ENCODE peak calls at places on chromosomes 7 and 10, in ten cellular contexts. N, D, U, F, R, G, T, M, J and E are unnamed samples.

GRCh38 chr7:106862317-106863183 is 2.5 kb upstream of the PIK3CG start:
- DNase-seq in N (no peak), T (no peak), R (no peak), F (no peak), G (no peak), M (no peak), D (no peak), U (no peak), J (no peak), E (no peak)

GRCh38 chr10:82880776-82881175 is 1005.8 kb downstream of the NRG3 start:
- DNase-seq in R (no peak), M (no peak), J (no peak), D (no peak), T (no peak), G (no peak), N (no peak), F (no peak), U (no peak), E (no peak)

GRCh38 chr10:102421645-102422585 is 1.3 kb downstream of the FBXL15 start:
- DNase-seq in R (no peak), N (peak), U (no peak), G (no peak), D (peak), M (no peak), J (no peak), T (no peak), F (no peak), E (no peak)

GRCh38 chr7:44400033-44400511 is 74.7 kb upstream of the CAMK2B start:
- DNase-seq in D (no peak), F (no peak), M (no peak), U (no peak), J (no peak), G (no peak), R (peak), T (no peak), N (peak), E (no peak)

GRCh38 chr10:6027929-6028328 is 34.2 kb downstream of the IL2RA start:
- DNase-seq in G (no peak), T (no peak), M (no peak), J (no peak), D (no peak), U (no peak), N (no peak), R (no peak), F (no peak), E (no peak)

GRCh38 chr7:116447980-116448839 is 51.3 kb upstream of the CAV2 start:
- DNase-seq in N (no peak), T (no peak), M (no peak), F (no peak), D (no peak), U (no peak), J (no peak), G (no peak), R (no peak), E (no peak)

GRCh38 chr10:112373912-112374338 is at the start of gene ACSL5:
- DNase-seq in G (no peak), J (no peak), D (no peak), N (no peak), T (no peak), R (no peak), U (no peak), M (no peak), F (no peak), E (no peak)

GRCh38 chr7:70698219-70698832 is 433.6 kb upstream of the GALNT17 start:
- DNase-seq in G (peak), D (peak), M (no peak), U (no peak), J (no peak), F (peak), R (no peak), N (no peak), T (no peak), E (no peak)

GRCh38 chr10:63464402-63465292 is 1.1 kb downstream of the JMJD1C start:
- DNase-seq in T (no peak), N (no peak), D (peak), R (no peak), M (no peak), J (no peak), U (no peak), G (peak), F (peak), E (no peak)

GRCh38 chr10:88530629-88531382 is 52.3 kb downstream of the RNLS start:
- DNase-seq in T (no peak), G (no peak), R (no peak), F (no peak), M (no peak), U (no peak), N (no peak), J (no peak), D (no peak), E (no peak)

GRCh38 chr7:82481499-82482097 is 38.0 kb upstream of the CACNA2D1 start:
- DNase-seq in N (no peak), F (no peak), M (no peak), G (peak), T (no peak), J (no peak), D (peak), R (no peak), U (no peak), E (peak)

GRCh38 chr10:111821876-111822275 is 361.7 kb downstream of the GPAM start:
- DNase-seq in J (no peak), T (no peak), F (no peak), M (no peak), D (no peak), R (peak), G (no peak), N (no peak), U (no peak), E (no peak)

GRCh38 chr10:119538632-119539358 is 3.7 kb downstream of the RGS10 start:
- DNase-seq in J (peak), N (no peak), F (no peak), D (no peak), T (no peak), U (no peak), G (no peak), M (peak), R (no peak), E (no peak)

GRCh38 chr7:70183278-70183677 is 585.0 kb downstream of the AUTS2 start:
- DNase-seq in N (no peak), J (no peak), F (no peak), G (no peak), D (no peak), M (no peak), U (no peak), R (no peak), T (no peak), E (no peak)

GRCh38 chr7:16743207-16743606 is 10.3 kb upstream of the TSPAN13 start:
- DNase-seq in R (no peak), D (no peak), G (no peak), F (no peak), T (no peak), M (no peak), N (no peak), U (no peak), J (no peak), E (no peak)

GRCh38 chr7:66258409-66258808 is 53.3 kb downstream of the TPST1 start:
- DNase-seq in F (no peak), G (no peak), J (no peak), R (no peak), M (no peak), D (no peak), T (no peak), N (no peak), U (no peak), E (no peak)

GRCh38 chr7:49001610-49002033 is 77.3 kb downstream of the CDC14C start:
- DNase-seq in R (no peak), T (no peak), G (no peak), U (no peak), M (no peak), D (peak), N (no peak), J (peak), F (no peak), E (peak)

GRCh38 chr10:85193796-85194195 is 865.4 kb downstream of the CCSER2 start:
- DNase-seq in U (no peak), F (no peak), N (no peak), T (no peak), R (no peak), J (no peak), D (no peak), G (no peak), M (no peak), E (no peak)

GRCh38 chr10:70432101-70432500 is 9.4 kb downstream of the NODAL start:
- DNase-seq in M (no peak), D (no peak), N (peak), R (peak), U (no peak), G (peak), T (no peak), F (no peak), J (no peak), E (no peak)

GRCh38 chr7:47337021-47337492 is 244.9 kb downstream of the TNS3 start:
- DNase-seq in J (no peak), U (no peak), G (no peak), D (no peak), T (no peak), M (no peak), F (no peak), R (no peak), N (no peak), E (no peak)

GRCh38 chr7:40784176-40784575 is 649.4 kb downstream of the SUGCT start:
- DNase-seq in T (no peak), N (no peak), U (no peak), G (no peak), R (no peak), F (no peak), J (no peak), D (no peak), M (no peak), E (no peak)

GRCh38 chr10:8334631-8335030 is 280.1 kb downstream of the GATA3 start:
- DNase-seq in F (no peak), N (no peak), U (no peak), J (no peak), G (no peak), D (no peak), T (no peak), M (no peak), R (no peak), E (no peak)

GRCh38 chr7:98085674-98086073 is 21.0 kb upstream of the LMTK2 start:
- DNase-seq in U (no peak), F (no peak), G (no peak), D (no peak), R (no peak), N (no peak), T (no peak), J (no peak), M (no peak), E (no peak)

GRCh38 chr10:124000792-124001201 is 92.6 kb downstream of the CHST15 start:
- DNase-seq in M (no peak), J (no peak), T (no peak), G (no peak), D (no peak), R (no peak), F (peak), N (no peak), U (no peak), E (peak)

GRCh38 chr10:84543948-84544347 is 215.6 kb downstream of the CCSER2 start:
- DNase-seq in U (no peak), D (no peak), J (no peak), G (no peak), N (no peak), T (no peak), F (peak), M (no peak), R (no peak), E (no peak)

GRCh38 chr10:51773681-51774080 is 74.3 kb upstream of the CSTF2T start:
- DNase-seq in U (no peak), R (no peak), T (no peak), F (no peak), D (no peak), N (no peak), M (no peak), J (no peak), G (no peak), E (no peak)

GRCh38 chr7:23472974-23473847 is 2.9 kb upstream of the IGF2BP3 start:
- DNase-seq in G (peak), J (no peak), M (no peak), U (no peak), N (no peak), D (peak), T (no peak), F (no peak), R (no peak), E (no peak)

GRCh38 chr7:18995811-18996400 is 121.5 kb downstream of the TWIST1 start:
- DNase-seq in F (no peak), U (no peak), D (peak), T (no peak), N (no peak), G (no peak), R (no peak), J (no peak), M (no peak), E (no peak)

GRCh38 chr7:93120981-93121549 is 3.3 kb upstream of the SAMD9 start:
- DNase-seq in J (no peak), D (no peak), N (no peak), R (no peak), F (no peak), T (no peak), M (no peak), U (no peak), G (no peak), E (no peak)

GRCh38 chr7:46969303-46970130 is 612.4 kb downstream of the TNS3 start:
- DNase-seq in J (no peak), D (no peak), F (no peak), M (no peak), T (no peak), N (no peak), R (no peak), G (no peak), U (no peak), E (no peak)

GRCh38 chr10:131738396-131738735 is 162.4 kb upstream of the PPP2R2D start:
- DNase-seq in F (no peak), J (no peak), M (no peak), T (no peak), N (no peak), D (no peak), R (no peak), G (no peak), U (no peak), E (no peak)

GRCh38 chr10:130567436-130567835 is 431.2 kb downstream of the GLRX3 start:
- DNase-seq in F (no peak), N (no peak), M (no peak), J (no peak), U (no peak), T (no peak), G (no peak), R (no peak), D (no peak), E (no peak)

GRCh38 chr10:48974757-48975156 is 35.1 kb upstream of the LRRC18 start:
- DNase-seq in M (no peak), T (no peak), U (no peak), R (no peak), F (no peak), J (no peak), G (no peak), N (no peak), D (no peak), E (no peak)

GRCh38 chr10:110857265-110858158 is 14.2 kb upstream of the PDCD4 start:
- DNase-seq in T (no peak), U (no peak), G (peak), N (no peak), D (no peak), J (peak), M (no peak), F (no peak), R (no peak), E (peak)

GRCh38 chr7:103773726-103774125 is 215.7 kb downstream of the RELN start:
- DNase-seq in G (no peak), N (no peak), J (no peak), D (no peak), T (no peak), R (no peak), M (no peak), U (no peak), F (no peak), E (no peak)

GRCh38 chr10:91190876-91191580 is 29.4 kb upstream of the PCGF5 start:
- DNase-seq in J (no peak), G (no peak), F (peak), U (no peak), R (no peak), T (no peak), N (no peak), D (no peak), M (no peak), E (no peak)

GRCh38 chr7:80450621-80451308 is 61.1 kb downstream of the GNAT3 start:
- DNase-seq in D (no peak), R (no peak), G (no peak), J (no peak), F (no peak), M (no peak), T (no peak), U (no peak), N (no peak), E (no peak)

GRCh38 chr7:142669074-142669654 is 80.1 kb upstream of the PRSS1 start:
- DNase-seq in G (no peak), U (no peak), T (no peak), F (peak), R (no peak), D (peak), M (no peak), J (no peak), N (no peak), E (peak)

GRCh38 chr10:10544890-10545289 is 472.8 kb upstream of the CELF2 start:
- DNase-seq in D (no peak), G (no peak), N (no peak), M (no peak), R (no peak), U (no peak), F (no peak), J (no peak), T (no peak), E (no peak)